ENCODE peak calls at places on chromosomes 4 and X, in five cellular contexts. B is right lobe of liver, Q is fibroblast of lung, R is uterus, P is GM12878. D is an unnamed sample.
A peak's percentile ranks its signal among the peaks of the same experiment; 100 is the strongest.

GRCh38 chrX:113906168-113906567 is 677.7 kb upstream of the HTR2C start:
- DNase-seq in P (no peak), R (no peak), B (no peak), Q (peak; percentile 16), D (no peak)

GRCh38 chr4:21490682-21491081 is 457.9 kb downstream of the KCNIP4 start:
- DNase-seq in R (no peak), B (no peak), Q (no peak), P (no peak), D (no peak)

GRCh38 chr4:26583538-26583864 is 383 bp upstream of the TBC1D19 start:
- DNase-seq in R (no peak), P (no peak), B (no peak), Q (peak; percentile 81), D (no peak)

GRCh38 chr4:105859233-105859632 is 36.0 kb upstream of the NPNT start:
- DNase-seq in R (no peak), B (no peak), P (peak; percentile 9), Q (peak; percentile 65), D (peak; percentile 28)

GRCh38 chr4:169384741-169385140 is 114.0 kb upstream of the SH3RF1 start:
- DNase-seq in B (no peak), P (no peak), R (no peak), Q (peak; percentile 36), D (no peak)

GRCh38 chrX:107227780-107228485 is 21.5 kb downstream of the DNAAF6 start:
- DNase-seq in B (no peak), P (no peak), R (no peak), Q (no peak), D (no peak)

GRCh38 chr4:181301735-181302380 is 941.3 kb upstream of the TENM3 start:
- DNase-seq in P (no peak), R (no peak), B (peak; percentile 61), Q (peak; percentile 18), D (no peak)

GRCh38 chr4:3827616-3828492 is 61.7 kb downstream of the ADRA2C start:
- DNase-seq in B (peak; percentile 99), Q (peak; percentile 18), P (no peak), R (peak; percentile 63), D (no peak)

GRCh38 chr4:20847124-20847747 is 147.0 kb downstream of the PACRGL start:
- DNase-seq in P (no peak), B (no peak), R (no peak), Q (no peak), D (no peak)

GRCh38 chrX:113370001-113370400 is 529.4 kb upstream of the AMOT start:
- DNase-seq in R (no peak), P (no peak), B (no peak), Q (no peak), D (no peak)

GRCh38 chrX:11837437-11837836 is 79.4 kb downstream of the MSL3 start:
- DNase-seq in Q (no peak), R (no peak), B (no peak), P (no peak), D (no peak)

GRCh38 chrX:5632061-5632614 is 596.5 kb downstream of the NLGN4X start:
- DNase-seq in Q (no peak), R (no peak), P (no peak), B (no peak), D (no peak)

GRCh38 chr4:185244763-185245162 is 35.4 kb downstream of the SNX25 start:
- DNase-seq in Q (no peak), B (no peak), P (no peak), R (no peak), D (no peak)

GRCh38 chr4:7787681-7788141 is 151.9 kb downstream of the AFAP1 start:
- DNase-seq in R (no peak), Q (no peak), P (no peak), B (peak; percentile 49), D (no peak)
- H3K36me3 ChIP-seq in R (no peaks in the 10 kb centered on the region), Q (peaks cover 11% of the 10 kb centered on the region), P (no peaks in the 10 kb centered on the region), B (no peaks in the 10 kb centered on the region), D (no peaks in the 10 kb centered on the region)

GRCh38 chr4:5858020-5858769 is 34.7 kb downstream of the CRMP1 start:
- DNase-seq in R (no peak), Q (no peak), B (peak; percentile 39), P (no peak), D (no peak)
- H3K36me3 ChIP-seq in R (no peaks in the 10 kb centered on the region), Q (no peaks in the 10 kb centered on the region), B (no peaks in the 10 kb centered on the region), P (no peaks in the 10 kb centered on the region), D (no peaks in the 10 kb centered on the region)

GRCh38 chr4:88063634-88064296 is 56.3 kb downstream of the PKD2 start:
- DNase-seq in B (no peak), P (no peak), R (no peak), Q (no peak), D (no peak)

GRCh38 chr4:88062843-88063242 is 55.4 kb downstream of the PKD2 start:
- DNase-seq in Q (no peak), B (no peak), R (no peak), P (no peak), D (no peak)

GRCh38 chr4:88060431-88060830 is 53.0 kb downstream of the PKD2 start:
- DNase-seq in P (no peak), Q (peak; percentile 60), B (no peak), R (no peak), D (no peak)

GRCh38 chr4:88064410-88064809 is 57.0 kb downstream of the PKD2 start:
- DNase-seq in P (no peak), R (no peak), Q (no peak), B (no peak), D (no peak)

DNA sequence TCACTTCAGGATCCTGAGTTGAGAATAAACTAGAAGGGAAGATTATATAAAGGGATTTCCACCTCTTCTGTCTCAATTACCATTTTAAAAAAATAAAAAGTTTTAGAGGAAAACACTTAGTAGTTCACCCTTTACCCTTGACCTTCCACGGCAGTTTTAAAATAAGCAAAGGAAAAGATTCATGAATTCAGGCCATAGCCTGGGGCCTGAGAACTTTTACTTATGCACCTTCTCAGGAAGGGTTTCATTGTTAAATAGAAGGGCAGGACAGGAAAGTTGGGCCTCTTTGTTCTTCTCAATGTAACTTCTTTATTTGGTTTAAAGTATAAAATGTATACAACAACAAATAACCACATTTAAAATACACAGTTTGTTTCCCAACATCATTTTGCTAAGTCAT is 54.9 kb downstream of the PKD2 start:
- DNase-seq in P (no peak), R (no peak), B (no peak), Q (no peak), D (no peak)
- H3K36me3 ChIP-seq in P (no peaks in the 10 kb centered on the region), R (no peaks in the 10 kb centered on the region), B (no peaks in the 10 kb centered on the region), Q (peaks cover 7% of the 10 kb centered on the region), D (peaks cover 1% of the 10 kb centered on the region)

GRCh38 chrX:18920079-18920478 is 63.8 kb downstream of the PHKA2 start:
- DNase-seq in R (no peak), Q (no peak), B (no peak), P (no peak), D (no peak)
- H3K36me3 ChIP-seq in R (no peaks in the 10 kb centered on the region), Q (no peaks in the 10 kb centered on the region), B (peaks cover 6% of the 10 kb centered on the region), P (no peaks in the 10 kb centered on the region), D (peaks cover 2% of the 10 kb centered on the region)

DNA sequence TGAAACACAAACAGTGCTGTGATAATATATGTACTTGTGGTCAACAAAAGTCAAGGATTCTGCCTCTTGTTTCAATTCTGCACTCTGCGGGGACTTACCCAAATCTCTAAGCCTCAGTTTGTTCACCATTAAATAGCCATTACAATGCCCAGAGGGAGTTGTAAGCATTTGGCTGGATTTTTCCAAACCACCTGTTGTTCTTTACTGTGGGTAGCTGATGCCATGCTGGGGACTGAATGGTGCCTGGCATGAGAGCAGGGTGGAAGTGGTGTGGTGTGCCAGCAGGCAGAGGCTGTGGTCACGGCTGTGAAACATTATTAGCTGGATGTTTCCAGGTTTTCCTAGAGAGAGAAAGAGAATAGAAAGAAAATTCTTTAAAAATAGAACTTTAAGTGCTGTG is 60.7 kb upstream of the PAK3 start:
- DNase-seq in Q (no peak), P (no peak), R (no peak), B (no peak), D (no peak)
- H3K36me3 ChIP-seq in Q (no peaks in the 10 kb centered on the region), P (no peaks in the 10 kb centered on the region), R (no peaks in the 10 kb centered on the region), B (no peaks in the 10 kb centered on the region), D (no peaks in the 10 kb centered on the region)